ENCODE peak calls at places on chromosomes 3 and 15, in seven cellular contexts. Q, C, Y, L, X, R and W are unnamed samples.

GRCh38 chr15:67670647-67671305 is 128.3 kb downstream of the MAP2K5 start:
- DNase-seq in Q (no peak), C (no peak), Y (no peak), L (no peak), X (no peak), R (no peak), W (no peak)

GRCh38 chr3:42704136-42704841 is 1.7 kb upstream of the HHATL start:
- DNase-seq in Q (no peak), C (peak; percentile 84), Y (no peak), L (no peak), X (no peak), R (no peak), W (peak; percentile 7)

GRCh38 chr15:72306211-72306785 is 13.7 kb downstream of the CELF6 start:
- DNase-seq in Q (peak; percentile 45), C (no peak), Y (no peak), L (peak; percentile 23), X (peak; percentile 20), R (peak; percentile 73), W (no peak)

GRCh38 chr15:39156166-39156565 is 424.7 kb upstream of the THBS1 start:
- DNase-seq in Q (no peak), C (no peak), Y (no peak), L (no peak), X (no peak), R (no peak), W (no peak)

GRCh38 chr3:14231998-14232501 is 53.4 kb downstream of the LSM3 start:
- DNase-seq in Q (no peak), C (no peak), Y (no peak), L (no peak), X (no peak), R (no peak), W (no peak)

GRCh38 chr3:186108106-186108940 is 566 bp downstream of the ETV5 start:
- DNase-seq in Q (no peak), C (no peak), Y (no peak), L (peak; percentile 1), X (no peak), R (no peak), W (no peak)

GRCh38 chr3:25581823-25582222 is 82.9 kb downstream of the TOP2B start:
- DNase-seq in Q (no peak), C (no peak), Y (no peak), L (no peak), X (no peak), R (no peak), W (no peak)

GRCh38 chr3:165148901-165149441 is 47.2 kb downstream of the SLITRK3 start:
- DNase-seq in Q (no peak), C (no peak), Y (no peak), L (no peak), X (no peak), R (no peak), W (no peak)

GRCh38 chr15:50330921-50331320 is 24.1 kb downstream of the GABPB1 start:
- DNase-seq in Q (no peak), C (no peak), Y (no peak), L (no peak), X (no peak), R (no peak), W (no peak)

GRCh38 chr15:85394552-85395333 is 14.3 kb downstream of the AKAP13 start:
- DNase-seq in Q (no peak), C (no peak), Y (no peak), L (no peak), X (no peak), R (no peak), W (no peak)